ENCODE peak calls at places on chromosomes 1 and 21, in nine cellular contexts. Y is HCT116, R is endothelial cell of umbilical vein, A is transverse colon, W is K562, L is breast epithelium, U is stomach, P is GM12878, Z is spleen. E is an unnamed sample. For H3K9me3, the result is how much of the 10 kb centered on the place peaks cover.

GRCh38 chr1:174744886-174745285 is 254.9 kb upstream of the CACYBP start:
- DNase-seq in Y (no peak), R (no peak), A (no peak), W (no peak), L (no peak), U (no peak), P (no peak), Z (no peak), E (no peak)

GRCh38 chr1:185241127-185241526 is 75.9 kb downstream of the IVNS1ABP start:
- DNase-seq in Y (no peak), R (no peak), A (no peak), W (peak), L (no peak), U (no peak), P (no peak), Z (no peak), E (no peak)

GRCh38 chr21:46604975-46605758 is at the start of gene S100B:
- DNase-seq in Y (no peak), R (no peak), A (no peak), W (no peak), L (no peak), U (no peak), P (no peak), Z (no peak), E (no peak)

GRCh38 chr21:34845521-34846213 is 176.9 kb downstream of the CLIC6 start:
- DNase-seq in Y (peak), R (peak), A (peak), W (no peak), L (no peak), U (peak), P (peak), Z (no peak), E (no peak)

GRCh38 chr1:35461966-35462651 is 95.1 kb downstream of the KIAA0319L start:
- DNase-seq in Y (no peak), R (no peak), A (no peak), W (no peak), L (no peak), U (no peak), P (peak), Z (no peak), E (no peak)

GRCh38 chr1:54047384-54048315 is 5.4 kb downstream of the TMEM59 start:
- DNase-seq in Y (no peak), R (peak), A (no peak), W (no peak), L (no peak), U (no peak), P (no peak), Z (no peak), E (no peak)

GRCh38 chr1:233299450-233299849 is 3.9 kb upstream of the PCNX2 start:
- DNase-seq in Y (no peak), R (no peak), A (no peak), W (no peak), L (no peak), U (no peak), P (no peak), Z (no peak), E (no peak)

GRCh38 chr1:41795205-41795762 is 123.4 kb downstream of the HIVEP3 start:
- DNase-seq in Y (peak), R (peak), A (no peak), W (peak), L (no peak), U (no peak), P (no peak), Z (no peak), E (no peak)

GRCh38 chr21:27532081-27532480 is 565.2 kb upstream of the ADAMTS5 start:
- DNase-seq in Y (no peak), R (no peak), A (peak), W (no peak), L (no peak), U (no peak), P (no peak), Z (no peak), E (no peak)

GRCh38 chr21:42404534-42404933 is 832 bp downstream of the UBASH3A start:
- DNase-seq in Y (no peak), R (no peak), A (no peak), W (peak), L (no peak), U (no peak), P (no peak), Z (peak), E (no peak)

GRCh38 chr21:44530221-44530902 is 9.6 kb downstream of the KRTAP10-1 start:
- DNase-seq in Y (no peak), R (no peak), A (no peak), W (no peak), L (peak), U (no peak), P (no peak), Z (no peak), E (no peak)

GRCh38 chr1:178538192-178538916 is 25.4 kb downstream of the TEX35 start:
- DNase-seq in Y (no peak), R (no peak), A (no peak), W (no peak), L (no peak), U (no peak), P (no peak), Z (no peak), E (no peak)

GRCh38 chr1:94258873-94259331 is 21.5 kb upstream of the ARHGAP29 start:
- DNase-seq in Y (peak), R (peak), A (peak), W (no peak), L (peak), U (no peak), P (no peak), Z (no peak), E (no peak)

GRCh38 chr21:46555678-46556077 is 49.2 kb downstream of the S100B start:
- DNase-seq in Y (no peak), R (no peak), A (no peak), W (no peak), L (no peak), U (peak), P (no peak), Z (no peak), E (no peak)

GRCh38 chr1:56095924-56096655 is 483.3 kb downstream of the PLPP3 start:
- DNase-seq in Y (no peak), R (no peak), A (peak), W (no peak), L (no peak), U (no peak), P (no peak), Z (no peak), E (no peak)

GRCh38 chr1:51044834-51045233 is 57.2 kb upstream of the C1orf185 start:
- DNase-seq in Y (no peak), R (peak), A (no peak), W (peak), L (no peak), U (no peak), P (no peak), Z (no peak), E (no peak)

GRCh38 chr1:59697138-59697811 is 117.5 kb upstream of the HOOK1 start:
- DNase-seq in Y (no peak), R (peak), A (no peak), W (no peak), L (no peak), U (no peak), P (no peak), Z (no peak), E (no peak)

GRCh38 chr1:168266644-168267186 is 14.0 kb upstream of the TBX19 start:
- DNase-seq in Y (no peak), R (no peak), A (no peak), W (peak), L (no peak), U (no peak), P (no peak), Z (peak), E (no peak)

GRCh38 chr1:27525296-27526271 is 35.6 kb upstream of the WASF2 start:
- DNase-seq in Y (no peak), R (no peak), A (peak), W (peak), L (no peak), U (no peak), P (peak), Z (peak), E (peak)

GRCh38 chr1:156627313-156627880 is 8.2 kb downstream of the HAPLN2 start:
- DNase-seq in Y (peak), R (peak), A (peak), W (peak), L (no peak), U (peak), P (no peak), Z (no peak), E (no peak)

GRCh38 chr1:227562923-227563318 is 435 bp upstream of the ZNF678 start:
- DNase-seq in Y (no peak), R (no peak), A (no peak), W (no peak), L (peak), U (no peak), P (no peak), Z (no peak), E (no peak)

GRCh38 chr1:150516616-150517015 is 1.1 kb downstream of the FALEC start:
- DNase-seq in Y (no peak), R (peak), A (no peak), W (peak), L (no peak), U (no peak), P (no peak), Z (no peak), E (no peak)

GRCh38 chr1:234458352-234459027 is 20.5 kb downstream of the TARBP1 start:
- DNase-seq in Y (no peak), R (no peak), A (no peak), W (no peak), L (peak), U (no peak), P (no peak), Z (no peak), E (no peak)

GRCh38 chr1:21289700-21290545 is at the start of gene ECE1:
- DNase-seq in Y (no peak), R (peak), A (peak), W (no peak), L (no peak), U (peak), P (no peak), Z (peak), E (peak)

GRCh38 chr1:49523764-49524163 is 500.0 kb downstream of the AGBL4 start:
- DNase-seq in Y (no peak), R (no peak), A (no peak), W (no peak), L (no peak), U (no peak), P (no peak), Z (no peak), E (no peak)

GRCh38 chr1:19488136-19488535 is 2.8 kb upstream of the CAPZB start:
- DNase-seq in Y (no peak), R (no peak), A (no peak), W (no peak), L (no peak), U (no peak), P (no peak), Z (no peak), E (no peak)

GRCh38 chr1:14103878-14104430 is 404.0 kb downstream of the PRDM2 start:
- DNase-seq in Y (no peak), R (no peak), A (no peak), W (no peak), L (no peak), U (no peak), P (no peak), Z (no peak), E (no peak)

GRCh38 chr1:224513787-224514209 is 79.2 kb upstream of the WDR26 start:
- DNase-seq in Y (peak), R (peak), A (peak), W (peak), L (peak), U (peak), P (no peak), Z (peak), E (peak)

GRCh38 chr1:1596493-1597274 is 3.3 kb downstream of the FNDC10 start:
- DNase-seq in Y (no peak), R (no peak), A (no peak), W (no peak), L (no peak), U (no peak), P (no peak), Z (no peak), E (no peak)

GRCh38 chr1:93556291-93556690 is 108.4 kb downstream of the FNBP1L start:
- DNase-seq in Y (no peak), R (no peak), A (no peak), W (no peak), L (no peak), U (no peak), P (no peak), Z (no peak), E (no peak)

GRCh38 chr1:189500777-189501176 is 976.9 kb downstream of the BRINP3 start:
- DNase-seq in Y (no peak), R (no peak), A (no peak), W (no peak), L (no peak), U (no peak), P (no peak), Z (no peak), E (no peak)

GRCh38 chr1:94384485-94385353 is 33.5 kb upstream of the ABCD3 start:
- DNase-seq in Y (no peak), R (peak), A (peak), W (no peak), L (no peak), U (peak), P (no peak), Z (no peak), E (peak)

GRCh38 chr1:238409947-238410346 is 519.2 kb upstream of the ZP4 start:
- DNase-seq in Y (no peak), R (no peak), A (no peak), W (no peak), L (no peak), U (no peak), P (no peak), Z (no peak), E (no peak)

GRCh38 chr1:1757422-1758058 is 20.7 kb downstream of the NADK start:
- DNase-seq in Y (no peak), R (no peak), A (no peak), W (no peak), L (no peak), U (no peak), P (no peak), Z (peak), E (no peak)

GRCh38 chr1:171581766-171582165 is 40.3 kb upstream of the MYOCOS start:
- DNase-seq in Y (no peak), R (no peak), A (no peak), W (no peak), L (no peak), U (no peak), P (no peak), Z (no peak), E (no peak)

GRCh38 chr1:152926091-152926490 is 17.7 kb downstream of the IVL start:
- DNase-seq in Y (peak), R (no peak), A (no peak), W (peak), L (no peak), U (no peak), P (no peak), Z (no peak), E (no peak)

DNA sequence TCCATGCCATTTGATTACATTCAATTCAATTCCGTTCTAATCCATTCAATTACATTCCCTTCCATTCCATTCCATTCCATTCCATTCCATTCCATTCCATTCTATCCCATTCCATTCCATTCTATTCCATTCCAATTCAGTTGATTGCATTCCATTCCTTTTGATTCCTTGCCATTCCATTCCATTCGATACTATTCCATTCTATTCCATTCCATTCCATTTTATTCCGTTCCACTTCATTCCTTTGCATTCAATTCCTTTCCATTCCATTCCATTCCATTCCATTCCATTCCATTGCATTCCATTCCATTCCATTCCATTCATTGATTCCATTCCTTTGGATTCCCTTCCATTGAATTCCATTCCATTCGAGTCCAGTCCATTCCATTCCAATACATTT is 2574.0 kb upstream of the TPTE start:
- DNase-seq in Y (no peak), R (no peak), A (no peak), W (no peak), L (no peak), U (no peak), P (no peak), Z (no peak), E (no peak)
- H3K9me3 ChIP-seq in Y (half or more), R (half or more), A (half or more), W (under half), L (half or more), U (half or more), P (under half), Z (under half), E (under half)

DNA sequence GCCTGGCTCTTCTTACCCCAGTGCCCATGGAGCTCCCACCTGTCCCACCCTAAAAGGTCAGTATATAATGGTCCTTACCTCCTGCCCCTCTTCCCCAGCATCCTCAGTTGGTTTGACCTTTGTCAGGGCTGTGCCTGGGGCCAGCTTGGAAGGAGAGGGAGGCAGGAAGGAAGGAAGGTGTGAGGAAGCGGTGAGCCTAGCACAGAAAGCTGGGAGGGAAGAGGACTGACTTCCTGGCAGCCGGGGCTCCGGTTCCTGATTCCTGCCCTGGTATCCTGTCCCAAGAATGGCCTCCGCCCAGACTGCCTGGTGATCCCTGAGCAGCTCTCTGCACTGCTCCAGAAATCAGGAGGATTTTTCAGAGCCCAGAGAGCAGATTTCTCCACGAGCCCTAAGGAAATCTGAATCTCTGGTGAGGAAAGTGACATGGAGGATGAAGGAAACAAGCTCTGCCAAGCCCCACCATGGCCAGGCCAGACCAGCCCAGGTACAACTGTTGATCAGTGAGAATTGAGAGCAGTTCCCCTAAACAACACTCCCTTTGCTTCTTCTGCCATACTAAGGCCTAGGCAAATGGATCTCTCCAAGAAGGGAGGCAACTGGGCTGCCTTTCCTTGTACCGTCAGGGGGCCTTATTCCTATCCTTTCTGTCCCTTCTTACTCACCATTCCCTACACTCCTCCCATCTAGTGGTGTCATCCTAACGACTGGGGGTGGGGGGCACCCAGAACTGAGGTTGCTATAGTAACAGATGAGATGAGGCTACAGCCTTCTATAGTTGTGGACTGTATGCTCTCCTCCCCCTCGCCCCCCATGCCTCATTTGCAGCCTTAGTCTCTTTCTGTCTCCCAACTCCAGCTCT is 3.2 kb downstream of the PEA15 start:
- DNase-seq in Y (no peak), R (peak), A (no peak), W (no peak), L (no peak), U (no peak), P (no peak), Z (peak), E (no peak)
- TF ChIP-seq POLR2AphosphoS5 in Y (no peak), R (peak), A (no peak), W (no peak), L (no peak), U (no peak), P (no peak), Z (peak), E (peak)

DNA sequence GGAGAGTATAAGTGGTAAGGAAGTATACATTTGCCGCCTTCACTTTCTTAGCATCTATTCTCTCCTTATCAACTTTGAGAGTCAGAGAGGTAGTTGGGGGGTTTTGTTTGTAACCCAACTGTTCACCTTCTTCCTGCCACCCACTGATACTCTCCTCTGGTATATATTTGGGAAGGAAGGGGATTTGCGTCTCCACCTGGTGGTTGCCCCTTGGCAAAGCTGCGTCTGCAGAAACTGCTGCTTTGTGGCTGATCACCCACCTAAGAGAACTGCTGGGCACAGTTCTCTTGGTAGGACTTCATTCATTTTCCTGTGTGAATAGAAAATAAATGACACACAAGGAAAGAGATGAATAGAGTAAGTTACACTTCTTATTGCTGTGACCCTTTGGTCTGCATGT is 87.0 kb downstream of the SYT14 start:
- DNase-seq in Y (no peak), R (no peak), A (no peak), W (no peak), L (no peak), U (no peak), P (no peak), Z (no peak), E (no peak)
- TF ChIP-seq CTCF in Y (peak), R (no peak), A (no peak), W (no peak), L (no peak), U (no peak), P (no peak), Z (no peak), E (no peak)

GRCh38 chr1:110617116-110617515 is 11.0 kb upstream of the KCNA2 start:
- DNase-seq in Y (no peak), R (no peak), A (no peak), W (no peak), L (no peak), U (no peak), P (no peak), Z (no peak), E (no peak)

GRCh38 chr1:110620250-110620615 is 14.1 kb upstream of the KCNA2 start:
- DNase-seq in Y (no peak), R (no peak), A (peak), W (no peak), L (no peak), U (no peak), P (no peak), Z (peak), E (no peak)

GRCh38 chr1:110617589-110617988 is 11.4 kb upstream of the KCNA2 start:
- DNase-seq in Y (no peak), R (no peak), A (no peak), W (no peak), L (no peak), U (no peak), P (no peak), Z (no peak), E (no peak)

GRCh38 chr1:110619412-110620249 is 13.5 kb upstream of the KCNA2 start:
- DNase-seq in Y (peak), R (peak), A (peak), W (peak), L (peak), U (peak), P (peak), Z (peak), E (peak)

DNA sequence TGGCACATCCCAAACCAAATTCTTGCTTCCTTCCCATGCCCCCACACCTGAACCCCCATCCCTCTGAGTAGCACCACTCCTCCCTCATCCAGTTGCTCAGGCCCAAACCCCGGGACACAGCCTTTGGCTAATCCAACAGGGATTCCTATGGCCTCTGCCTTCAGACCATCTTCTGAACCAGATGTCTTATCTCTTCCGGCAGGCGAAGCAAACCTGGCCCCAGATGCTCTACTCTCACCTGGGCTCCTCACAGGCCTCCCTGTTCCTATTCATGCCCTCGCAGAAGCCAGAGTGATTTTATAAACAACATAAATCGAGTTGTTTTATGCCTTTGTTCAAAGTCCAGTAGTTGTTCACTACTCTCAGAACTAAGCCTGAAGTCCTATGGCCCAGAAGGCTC is 12.5 kb upstream of the KCNA2 start:
- DNase-seq in Y (no peak), R (no peak), A (no peak), W (no peak), L (no peak), U (no peak), P (no peak), Z (no peak), E (no peak)
- H3K9me3 ChIP-seq in Y (under half), R (under half), A (under half), W (under half), L (under half), U (under half), P (under half), Z (under half), E (under half)

GRCh38 chr1:31579374-31579773 is 3.1 kb downstream of the TINAGL1 start:
- DNase-seq in Y (no peak), R (peak), A (no peak), W (no peak), L (no peak), U (no peak), P (no peak), Z (no peak), E (no peak)

GRCh38 chr1:31581821-31582810 is 5.8 kb downstream of the TINAGL1 start:
- DNase-seq in Y (no peak), R (no peak), A (no peak), W (no peak), L (no peak), U (no peak), P (no peak), Z (no peak), E (no peak)

GRCh38 chr1:31580891-31581603 is 4.7 kb downstream of the TINAGL1 start:
- DNase-seq in Y (no peak), R (no peak), A (no peak), W (no peak), L (no peak), U (no peak), P (no peak), Z (no peak), E (no peak)

GRCh38 chr1:31577515-31578191 is 1.3 kb downstream of the TINAGL1 start:
- DNase-seq in Y (no peak), R (peak), A (no peak), W (no peak), L (no peak), U (no peak), P (no peak), Z (no peak), E (no peak)

GRCh38 chr1:31580513-31580870 is 4.2 kb downstream of the TINAGL1 start:
- DNase-seq in Y (no peak), R (no peak), A (no peak), W (no peak), L (no peak), U (no peak), P (no peak), Z (no peak), E (no peak)
- TF ChIP-seq POLR2AphosphoS5 in Y (no peak), R (no peak), A (peak), W (no peak), L (no peak), U (no peak), P (no peak), Z (no peak), E (no peak)